ENCODE peak calls at places on chromosome 1, in ten cellular contexts. Q, N, Y, Z, L, H, O, W, B and M are unnamed samples.

GRCh38 chr1:212040629-212041028 is 5.1 kb downstream of the DTL start:
- DNase-seq in L (peak; percentile 49), Z (no peak), Q (no peak), N (no peak), Y (no peak), W (peak; percentile 20), B (no peak), O (no peak), H (no peak), M (no peak)

GRCh38 chr1:220808501-220809186 is 21.9 kb downstream of the MTARC1 start:
- DNase-seq in Z (peak; percentile 82), Q (no peak), O (no peak), N (peak; percentile 63), B (no peak), Y (no peak), H (no peak), L (no peak), W (no peak), M (no peak)

GRCh38 chr1:85275701-85276289 is 637 bp downstream of the BCL10 start:
- DNase-seq in L (peak; percentile 52), B (peak; percentile 33), Q (no peak), Z (no peak), H (peak; percentile 57), Y (no peak), O (no peak), W (no peak), N (no peak), M (no peak)

GRCh38 chr1:86645866-86646647 is 58.3 kb upstream of the SH3GLB1 start:
- DNase-seq in O (no peak), H (no peak), Z (no peak), N (no peak), L (no peak), Q (no peak), B (no peak), Y (no peak), W (no peak), M (no peak)

GRCh38 chr1:58576727-58577675 is at the start of gene TACSTD2:
- DNase-seq in O (peak; percentile 62), N (no peak), Y (no peak), Q (no peak), W (no peak), H (no peak), Z (no peak), B (no peak), L (peak; percentile 89), M (peak; percentile 84)

GRCh38 chr1:219699870-219700269 is 87.0 kb upstream of the ZC3H11B start:
- DNase-seq in H (no peak), W (no peak), Z (peak; percentile 14), Y (no peak), B (no peak), L (peak; percentile 73), O (no peak), Q (peak; percentile 10), N (no peak), M (no peak)

GRCh38 chr1:233433436-233434213 is 106.1 kb downstream of the MAP3K21 start:
- DNase-seq in W (no peak), Q (no peak), B (no peak), Y (no peak), N (no peak), L (no peak), H (no peak), O (no peak), Z (no peak), M (no peak)

GRCh38 chr1:100360790-100361232 is 8.5 kb downstream of the CDC14A start:
- DNase-seq in B (no peak), Q (no peak), W (peak; percentile 12), L (no peak), H (no peak), Z (no peak), N (peak; percentile 54), O (no peak), Y (no peak), M (no peak)

GRCh38 chr1:33433509-33434362 is 2.8 kb upstream of the PHC2 start:
- DNase-seq in Q (peak; percentile 91), H (no peak), Z (peak; percentile 76), W (peak; percentile 100), Y (peak; percentile 100), L (peak; percentile 98), B (peak; percentile 99), N (peak; percentile 100), O (peak; percentile 65), M (no peak)

GRCh38 chr1:33348194-33348593 is 27.3 kb upstream of the A3GALT2 start:
- DNase-seq in O (no peak), B (no peak), N (no peak), Q (no peak), H (no peak), Y (no peak), L (peak; percentile 40), Z (no peak), W (no peak), M (no peak)

GRCh38 chr1:59691261-59691660 is 123.5 kb upstream of the HOOK1 start:
- DNase-seq in B (no peak), Z (no peak), Y (no peak), O (peak; percentile 43), Q (no peak), L (no peak), N (peak; percentile 53), H (no peak), W (no peak), M (no peak)

GRCh38 chr1:215479567-215479966 is 87.5 kb upstream of the KCTD3 start:
- DNase-seq in Q (no peak), Z (no peak), H (no peak), O (no peak), W (no peak), B (no peak), Y (no peak), N (no peak), L (no peak), M (no peak)

GRCh38 chr1:202010042-202011015 is at the start of gene ELF3:
- DNase-seq in H (peak; percentile 78), L (peak; percentile 72), Y (no peak), O (no peak), B (peak; percentile 98), Z (peak; percentile 68), Q (no peak), W (no peak), N (no peak), M (no peak)

GRCh38 chr1:244599937-244600350 is 53.0 kb upstream of the DESI2 start:
- DNase-seq in O (peak; percentile 67), L (peak; percentile 98), Y (peak; percentile 86), W (peak; percentile 93), H (peak; percentile 71), Q (peak; percentile 89), B (peak; percentile 74), Z (peak; percentile 84), N (peak; percentile 90), M (no peak)

GRCh38 chr1:236144446-236145150 is 2.3 kb downstream of the GPR137B start:
- DNase-seq in O (no peak), Q (no peak), L (no peak), B (no peak), Z (no peak), Y (no peak), W (no peak), N (no peak), H (peak; percentile 63), M (no peak)

GRCh38 chr1:45982359-45982758 is 150.1 kb downstream of the PIK3R3 start:
- DNase-seq in Z (no peak), L (no peak), W (no peak), O (no peak), N (no peak), H (no peak), B (no peak), Q (no peak), Y (no peak), M (no peak)

GRCh38 chr1:8373547-8374270 is 55.8 kb downstream of the SLC45A1 start:
- DNase-seq in Q (peak; percentile 69), B (peak; percentile 4), Z (no peak), N (peak; percentile 84), H (no peak), W (peak; percentile 85), L (peak; percentile 56), Y (peak; percentile 71), O (peak; percentile 77), M (peak; percentile 83)

GRCh38 chr1:209879539-209879938 is 51.8 kb downstream of the UTP25 start:
- DNase-seq in B (no peak), Q (no peak), H (no peak), N (peak; percentile 92), L (peak; percentile 63), O (no peak), W (no peak), Y (no peak), Z (no peak), M (no peak)

GRCh38 chr1:156117414-156118174 is 3.1 kb downstream of the LMNA start:
- DNase-seq in H (no peak), Y (no peak), N (no peak), B (no peak), W (no peak), Q (no peak), Z (no peak), L (no peak), O (peak; percentile 48), M (no peak)

GRCh38 chr1:246647113-246647512 is 77.1 kb upstream of the SCCPDH start:
- DNase-seq in Z (no peak), W (no peak), O (peak; percentile 55), N (peak; percentile 80), Y (peak; percentile 43), Q (peak; percentile 33), B (no peak), L (no peak), H (no peak), M (peak; percentile 85)

GRCh38 chr1:110309768-110310167 is 29.4 kb upstream of the RBM15 start:
- DNase-seq in L (peak; percentile 81), W (peak; percentile 98), Y (peak; percentile 70), B (no peak), O (no peak), Q (peak; percentile 56), H (no peak), Z (no peak), N (peak; percentile 84), M (no peak)

GRCh38 chr1:53254011-53254640 is 15.8 kb upstream of the MAGOH start:
- DNase-seq in Y (peak; percentile 27), O (no peak), Z (no peak), Q (peak; percentile 6), L (no peak), N (no peak), H (no peak), B (no peak), W (peak; percentile 71), M (no peak)

GRCh38 chr1:113835686-113836290 is 23.5 kb upstream of the RSBN1 start:
- DNase-seq in Q (peak; percentile 16), Z (no peak), O (no peak), N (peak; percentile 57), B (peak; percentile 36), W (peak; percentile 51), H (peak; percentile 36), L (peak; percentile 60), Y (peak; percentile 10), M (no peak)

GRCh38 chr1:17874231-17874630 is 119.1 kb downstream of the ACTL8 start:
- DNase-seq in O (no peak), B (no peak), Q (peak; percentile 89), Y (peak; percentile 52), Z (peak; percentile 63), W (peak; percentile 92), H (no peak), N (peak; percentile 81), L (peak; percentile 73), M (no peak)

GRCh38 chr1:244192336-244192735 is 141.3 kb downstream of the ZBTB18 start:
- DNase-seq in N (no peak), L (no peak), Y (no peak), Z (no peak), O (no peak), B (no peak), Q (no peak), H (no peak), W (no peak), M (no peak)

GRCh38 chr1:219991511-219991810 is 54.8 kb downstream of the EPRS1 start:
- DNase-seq in N (no peak), O (no peak), Z (no peak), Y (no peak), Q (no peak), B (no peak), L (no peak), W (no peak), H (no peak), M (no peak)

GRCh38 chr1:30759718-30760281 is 2.2 kb upstream of the LAPTM5 start:
- DNase-seq in Z (no peak), N (no peak), O (no peak), Q (no peak), Y (no peak), B (no peak), H (no peak), L (no peak), W (no peak), M (no peak)

GRCh38 chr1:172826096-172826741 is 167.3 kb downstream of the FASLG start:
- DNase-seq in W (peak; percentile 89), Z (peak; percentile 68), N (peak; percentile 96), B (peak; percentile 61), Y (peak; percentile 91), H (no peak), Q (peak; percentile 80), L (peak; percentile 72), O (no peak), M (no peak)